ENCODE peak calls at places on chromosomes 13 and 19, in four cellular contexts. P, T, F and O are unnamed samples.

GRCh38 chr13:67156718-67157049 is 73.5 kb downstream of the PCDH9 start:
- DNase-seq in F (peak; percentile 37), P (no peak), T (no peak), O (no peak)

GRCh38 chr19:4638330-4638729 is 986 bp upstream of the TNFAIP8L1 start:
- DNase-seq in P (no peak), F (no peak), T (no peak), O (no peak)

GRCh38 chr13:106656214-106656613 is 88.3 kb upstream of the ARGLU1 start:
- DNase-seq in T (no peak), P (no peak), F (no peak), O (no peak)

GRCh38 chr13:28474491-28475134 is 20.3 kb downstream of the FLT1 start:
- DNase-seq in P (no peak), T (no peak), F (no peak), O (no peak)

GRCh38 chr19:47471733-47472457 is at the start of gene SLC8A2:
- DNase-seq in P (peak; percentile 62), F (no peak), T (no peak), O (peak; percentile 46)

GRCh38 chr13:103164239-103164638 is 98.0 kb upstream of the SLC10A2 start:
- DNase-seq in F (no peak), P (no peak), T (no peak), O (no peak)

GRCh38 chr13:44159633-44160279 is 213.9 kb upstream of the SERP2 start:
- DNase-seq in P (no peak), F (no peak), T (no peak), O (no peak)

GRCh38 chr13:109790951-109791605 is 4.7 kb upstream of the IRS2 start:
- DNase-seq in P (peak; percentile 35), F (peak; percentile 60), T (no peak), O (peak; percentile 37)

GRCh38 chr19:47232422-47233211 is 1.6 kb upstream of the BBC3 start:
- DNase-seq in F (no peak), P (no peak), T (no peak), O (no peak)

GRCh38 chr19:28744943-28745342 is 468.0 kb downstream of the UQCRFS1 start:
- DNase-seq in T (no peak), P (no peak), F (no peak), O (no peak)

GRCh38 chr19:46890423-46891170 is 29.8 kb downstream of the ARHGAP35 start:
- DNase-seq in F (no peak), T (no peak), P (no peak), O (no peak)

GRCh38 chr13:66933994-66934393 is 296.1 kb downstream of the PCDH9 start:
- DNase-seq in F (no peak), T (no peak), P (no peak), O (no peak)

GRCh38 chr13:39373108-39373507 is 229.9 kb downstream of the LHFPL6 start:
- DNase-seq in T (no peak), F (no peak), P (no peak), O (no peak)

GRCh38 chr19:4234142-4234861 is 5.0 kb downstream of the EBI3 start:
- DNase-seq in P (no peak), T (no peak), F (peak; percentile 32), O (no peak)

GRCh38 chr19:5452594-5453565 is 2.3 kb upstream of the ZNRF4 start:
- DNase-seq in F (no peak), P (no peak), T (no peak), O (no peak)

GRCh38 chr19:44807652-44808462 is 1.0 kb upstream of the BCAM start:
- DNase-seq in P (no peak), F (peak; percentile 7), T (no peak), O (no peak)

GRCh38 chr13:97629601-97630272 is 195.8 kb downstream of the RAP2A start:
- DNase-seq in P (no peak), T (no peak), F (peak; percentile 65), O (no peak)

GRCh38 chr13:43319617-43320444 is 296.4 kb downstream of the DNAJC15 start:
- DNase-seq in P (no peak), F (no peak), T (no peak), O (no peak)

GRCh38 chr19:3790209-3790734 is 4.1 kb upstream of the MATK start:
- DNase-seq in P (no peak), T (no peak), F (no peak), O (no peak)

GRCh38 chr19:53792721-53793433 is 31.2 kb downstream of the NLRP12 start:
- DNase-seq in P (peak; percentile 68), T (peak; percentile 47), F (peak; percentile 86), O (peak; percentile 70)

GRCh38 chr19:36488816-36489138 is 584 bp downstream of the ZNF566 start:
- DNase-seq in F (no peak), P (peak; percentile 31), T (peak; percentile 40), O (peak; percentile 30)

GRCh38 chr19:1000095-1000494 is at the start of gene GRIN3B:
- DNase-seq in T (no peak), P (peak; percentile 67), F (peak; percentile 24), O (peak; percentile 53)

GRCh38 chr19:7636691-7637373 is at the start of gene STXBP2:
- DNase-seq in T (peak; percentile 49), P (peak; percentile 94), F (no peak), O (peak; percentile 93)

GRCh38 chr13:19048381-19048780 is 133.2 kb downstream of the TUBA3C start:
- DNase-seq in F (no peak), P (no peak), T (no peak), O (no peak)

GRCh38 chr19:29749450-29749849 is 34.4 kb upstream of the C19orf12 start:
- DNase-seq in T (no peak), P (no peak), F (no peak), O (no peak)

GRCh38 chr13:80870186-80870585 is 529.3 kb upstream of the SPRY2 start:
- DNase-seq in T (no peak), F (no peak), P (no peak), O (no peak)

GRCh38 chr19:38686530-38686888 is 39.1 kb downstream of the ACTN4 start:
- DNase-seq in P (peak; percentile 38), F (no peak), T (peak; percentile 47), O (peak; percentile 28)

GRCh38 chr19:32570081-32570785 is 10.8 kb upstream of the PDCD5 start:
- DNase-seq in T (no peak), F (peak; percentile 70), P (peak; percentile 50), O (peak; percentile 38)

GRCh38 chr13:75481176-75482069 is 546 bp downstream of the TBC1D4 start:
- DNase-seq in F (peak; percentile 11), T (no peak), P (peak; percentile 2), O (no peak)

GRCh38 chr13:49584771-49585182 is 581 bp downstream of the RCBTB1 start:
- DNase-seq in T (no peak), F (no peak), P (no peak), O (no peak)

GRCh38 chr19:16791942-16792341 is 37.3 kb upstream of the SIN3B start:
- DNase-seq in F (no peak), T (no peak), P (no peak), O (no peak)

GRCh38 chr13:72221276-72221962 is 354.4 kb upstream of the DACH1 start:
- DNase-seq in T (no peak), P (no peak), F (no peak), O (no peak)

GRCh38 chr19:48798937-48799336 is 11.9 kb downstream of the BCAT2 start:
- DNase-seq in P (no peak), F (no peak), T (no peak), O (no peak)

GRCh38 chr19:17942181-17942580 is 9.4 kb downstream of the CCDC124 start:
- DNase-seq in P (no peak), T (no peak), F (no peak), O (no peak)